ENCODE peak calls at places on chromosomes 2 and 18, in eight cellular contexts. W, V, M, B, Z, L, R and C are unnamed samples.
A peak's percentile ranks its signal among the peaks of the same experiment; 100 is the strongest.

GRCh38 chr2:102041351-102041750 is 49.6 kb downstream of the IL1R2 start:
- DNase-seq in V (no peak), R (no peak), M (no peak), Z (no peak), B (peak; percentile 76), W (no peak), L (no peak), C (peak; percentile 72)

GRCh38 chr18:9901377-9901776 is 12.4 kb upstream of the VAPA start:
- DNase-seq in V (no peak), Z (no peak), M (no peak), W (no peak), R (no peak), L (no peak), B (no peak), C (no peak)

GRCh38 chr2:9250091-9250490 is 43.5 kb downstream of the ASAP2 start:
- DNase-seq in L (no peak), R (no peak), M (no peak), B (no peak), V (no peak), Z (no peak), W (no peak), C (peak; percentile 80)

GRCh38 chr2:105038383-105039061 is 653 bp downstream of the MRPS9 start:
- DNase-seq in B (peak; percentile 41), V (no peak), W (no peak), M (no peak), L (peak; percentile 14), Z (peak; percentile 50), R (no peak), C (peak; percentile 3)

GRCh38 chr2:43402002-43402401 is 175.6 kb upstream of the ZFP36L2 start:
- DNase-seq in M (no peak), L (no peak), B (no peak), V (no peak), R (no peak), W (no peak), Z (peak; percentile 49), C (no peak)

GRCh38 chr2:121649402-121649651 is at the start of gene CLASP1:
- DNase-seq in R (peak; percentile 98), M (peak; percentile 99), Z (peak; percentile 99), B (peak; percentile 99), L (peak; percentile 98), V (peak; percentile 95), W (peak; percentile 89), C (peak; percentile 98)

GRCh38 chr18:36950282-36950681 is 121.4 kb downstream of the KIAA1328 start:
- DNase-seq in W (no peak), R (no peak), V (no peak), B (no peak), M (no peak), L (no peak), Z (no peak), C (no peak)

GRCh38 chr18:23618862-23619387 is 32.6 kb upstream of the NPC1 start:
- DNase-seq in Z (no peak), L (no peak), W (no peak), R (peak; percentile 59), V (no peak), B (no peak), M (no peak), C (no peak)

GRCh38 chr2:134146620-134147019 is 107.3 kb upstream of the MGAT5 start:
- DNase-seq in M (no peak), W (no peak), R (no peak), Z (no peak), B (peak; percentile 71), V (no peak), L (no peak), C (peak; percentile 79)

GRCh38 chr2:147553743-147554142 is 291.1 kb upstream of the ACVR2A start:
- DNase-seq in L (no peak), Z (no peak), M (no peak), B (no peak), W (no peak), V (no peak), R (no peak), C (no peak)

GRCh38 chr2:225462945-225463344 is 63.4 kb downstream of the NYAP2 start:
- DNase-seq in Z (no peak), W (no peak), R (no peak), B (no peak), L (no peak), V (no peak), M (no peak), C (no peak)

GRCh38 chr2:68925298-68925885 is 27.3 kb downstream of the GKN2 start:
- DNase-seq in W (no peak), L (peak; percentile 40), M (peak; percentile 48), Z (peak; percentile 88), B (peak; percentile 62), V (peak; percentile 32), R (no peak), C (peak; percentile 32)

GRCh38 chr2:228613133-228613532 is 431.6 kb upstream of the SPHKAP start:
- DNase-seq in B (peak; percentile 97), R (no peak), W (peak; percentile 7), L (no peak), M (no peak), V (peak; percentile 97), Z (no peak), C (peak; percentile 75)

GRCh38 chr2:182682210-182682609 is 33.8 kb upstream of the DNAJC10 start:
- DNase-seq in W (no peak), M (no peak), V (no peak), R (no peak), B (no peak), L (no peak), Z (no peak), C (no peak)

GRCh38 chr2:5473596-5473995 is 218.6 kb upstream of the SOX11 start:
- DNase-seq in V (no peak), Z (no peak), M (no peak), R (no peak), B (no peak), L (no peak), W (no peak), C (no peak)

GRCh38 chr2:226771067-226771466 is 28.6 kb downstream of the IRS1 start:
- DNase-seq in V (no peak), W (no peak), M (no peak), Z (no peak), B (no peak), R (no peak), L (no peak), C (no peak)
- H3K4me3 ChIP-seq in V (no peak overlapping the region), W (no peak overlapping the region), M (no peak overlapping the region), Z (no peak overlapping the region), B (no peak overlapping the region), R (no peak overlapping the region), L (no peak overlapping the region), C (no peak overlapping the region)

GRCh38 chr2:240997856-240998705 is at the start of gene SNED1:
- DNase-seq in V (peak; percentile 66), B (peak; percentile 92), Z (no peak), L (peak; percentile 91), W (no peak), R (peak; percentile 95), M (peak; percentile 65), C (peak; percentile 75)
- H3K4me3 ChIP-seq in V (peak within 1 kb of the TSS; percentile 62), B (peak within 1 kb of the TSS; percentile 81), Z (no peak within 1 kb of the TSS), L (no peak within 1 kb of the TSS), W (peak within 1 kb of the TSS; percentile 50), R (peak within 1 kb of the TSS; percentile 72), M (peak within 1 kb of the TSS; percentile 57), C (peak within 1 kb of the TSS; percentile 64)

DNA sequence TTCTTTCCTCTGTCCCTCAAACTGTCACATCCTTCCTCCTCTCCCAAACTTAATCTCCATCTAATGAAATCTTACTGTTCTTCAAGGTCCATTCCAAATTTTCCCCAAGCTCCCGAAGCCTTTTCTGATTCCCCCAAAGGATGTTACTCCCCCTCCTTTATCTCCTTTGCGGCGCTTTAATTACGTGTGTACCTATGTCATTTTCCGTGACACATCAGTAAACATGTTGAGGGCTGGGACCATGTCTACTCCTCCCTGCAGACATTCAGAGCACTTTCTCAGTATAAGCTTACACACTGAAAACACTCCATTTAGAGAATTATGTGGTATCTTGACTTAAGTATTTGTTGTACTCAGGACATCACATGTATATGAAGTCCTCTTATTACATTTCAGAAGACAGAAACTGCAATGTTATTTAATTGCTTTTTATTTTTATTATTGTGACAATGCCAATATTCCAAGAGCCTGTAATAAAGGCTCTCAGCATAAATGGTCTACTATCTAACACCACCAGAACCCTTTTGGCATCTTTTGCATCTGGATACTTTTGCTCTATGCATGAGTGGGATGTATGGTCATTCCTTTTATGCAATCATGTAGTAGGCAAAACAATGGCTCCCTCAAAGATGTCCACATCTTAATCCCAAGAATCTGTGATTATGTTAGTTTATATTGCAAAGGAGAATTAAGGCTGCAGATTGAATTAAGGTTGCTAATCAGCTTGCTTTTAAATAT is 1.8 kb downstream of the NMI start:
- DNase-seq in B (no peak), V (no peak), W (no peak), R (no peak), M (no peak), L (no peak), Z (no peak), C (no peak)
- H3K4me3 ChIP-seq in B (no peak overlapping the region), V (no peak overlapping the region), W (no peak overlapping the region), R (peak overlapping the region; percentile 67), M (peak overlapping the region; percentile 89), L (no peak overlapping the region), Z (no peak overlapping the region), C (no peak overlapping the region)

DNA sequence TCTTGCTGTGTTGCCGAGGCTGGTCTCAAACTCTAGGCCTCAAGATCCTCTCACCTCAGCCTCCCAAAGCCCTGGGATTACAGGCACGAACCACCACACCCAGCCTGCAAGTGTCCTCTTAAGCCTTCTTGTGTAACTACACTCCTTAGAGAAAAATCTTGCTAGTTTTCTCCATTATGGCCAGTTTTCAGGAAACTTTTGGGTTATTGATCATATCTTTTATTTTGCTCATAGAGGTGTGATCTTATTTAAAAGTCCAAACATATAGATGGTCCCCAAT is 2.4 kb downstream of the SOCS6 start:
- DNase-seq in Z (no peak), V (no peak), L (no peak), R (no peak), M (no peak), B (no peak), W (no peak), C (no peak)
- H3K4me3 ChIP-seq in Z (no peak overlapping the region), V (no peak overlapping the region), L (no peak overlapping the region), R (peak overlapping the region; percentile 70), M (no peak overlapping the region), B (peak overlapping the region; percentile 84), W (no peak overlapping the region), C (peak overlapping the region; percentile 71)

GRCh38 chr2:232927793-232928563 is 57.9 kb downstream of the SNORC start:
- DNase-seq in L (peak; percentile 24), V (no peak), M (no peak), B (peak; percentile 26), R (no peak), W (no peak), Z (no peak), C (no peak)
- H3K4me3 ChIP-seq in L (no peak overlapping the region), V (peak overlapping the region; percentile 15), M (no peak overlapping the region), B (peak overlapping the region; percentile 35), R (peak overlapping the region; percentile 32), W (peak overlapping the region; percentile 26), Z (no peak overlapping the region), C (no peak overlapping the region)

DNA sequence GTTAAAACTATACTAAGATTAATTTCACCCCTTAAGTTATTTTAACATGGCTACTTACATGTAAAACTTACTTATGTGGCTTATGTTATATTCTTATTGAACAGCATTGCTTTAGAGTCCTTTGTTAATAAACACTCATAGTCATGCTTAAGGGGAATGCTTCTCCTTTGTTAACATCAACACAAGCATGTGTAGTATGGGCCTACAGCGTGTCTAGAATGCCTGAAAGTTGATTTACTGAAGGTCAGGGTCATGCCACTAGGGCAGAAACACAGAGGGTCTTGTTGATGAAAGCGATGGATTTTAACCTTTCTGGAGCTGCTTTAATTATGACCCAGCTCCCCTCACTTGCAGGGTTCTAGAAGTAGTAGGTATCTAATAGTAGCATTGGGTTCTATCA is 159.8 kb upstream of the DLX2 start:
- DNase-seq in L (no peak), B (no peak), R (no peak), V (no peak), M (no peak), Z (no peak), W (no peak), C (no peak)
- H3K4me3 ChIP-seq in L (no peak overlapping the region), B (no peak overlapping the region), R (no peak overlapping the region), V (no peak overlapping the region), M (no peak overlapping the region), Z (no peak overlapping the region), W (no peak overlapping the region), C (no peak overlapping the region)